ENCODE peak calls at places on chromosomes 3 and 15, in four cellular contexts. N is K562, C is HCT116, W is HepG2. B is an unnamed sample.

GRCh38 chr3:126211569-126211968 is 31.2 kb upstream of the ALDH1L1 start:
- DNase-seq in N (no peak), C (no peak), W (no peak), B (no peak)

GRCh38 chr15:70096215-70096974 is 1.3 kb downstream of the TLE3 start:
- DNase-seq in N (no peak), C (no peak), W (no peak), B (no peak)

GRCh38 chr3:29475854-29476253 is 195.0 kb downstream of the RBMS3 start:
- DNase-seq in N (no peak), C (no peak), W (no peak), B (no peak)

GRCh38 chr3:101676219-101676764 is 640 bp downstream of the ZBTB11 start:
- DNase-seq in N (peak), C (peak), W (peak), B (no peak)

GRCh38 chr3:48503406-48504050 is 446 bp downstream of the SHISA5 start:
- DNase-seq in N (peak), C (no peak), W (no peak), B (no peak)

GRCh38 chr3:34683851-34684250 is 885.4 kb downstream of the PDCD6IP start:
- DNase-seq in N (peak), C (no peak), W (peak), B (peak)

GRCh38 chr15:89587955-89588354 is 12.7 kb downstream of the TICRR start:
- DNase-seq in N (no peak), C (no peak), W (no peak), B (no peak)

GRCh38 chr15:90266485-90266884 is 1.0 kb downstream of the NGRN start:
- DNase-seq in N (no peak), C (no peak), W (no peak), B (no peak)

DNA sequence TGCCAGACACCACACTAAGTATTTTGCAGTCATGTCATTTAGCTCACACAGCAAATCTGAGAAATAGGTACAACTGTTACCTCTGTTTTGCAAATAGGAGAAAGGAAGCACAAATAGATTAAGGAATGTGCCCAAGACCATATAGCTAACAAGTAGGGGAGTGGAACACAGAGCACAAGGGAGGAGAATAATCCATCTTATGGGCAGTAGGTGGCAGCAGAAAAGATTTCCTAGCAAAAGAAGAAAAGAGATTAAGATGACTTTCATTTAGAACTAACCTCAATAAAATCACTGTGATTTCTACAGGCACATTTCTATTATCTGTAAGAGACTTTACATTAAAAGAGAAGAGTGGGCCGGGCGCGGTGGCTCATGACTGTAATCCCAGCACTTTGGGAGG is 49.1 kb downstream of the NR1I2 start:
- DNase-seq in N (no peak), C (no peak), W (no peak), B (no peak)
- TF ChIP-seq CTCF in N (no peak), C (no peak), W (peak), B (peak)

GRCh38 chr3:186990878-186991308 is 60.6 kb downstream of the ST6GAL1 start:
- DNase-seq in N (no peak), C (peak), W (no peak), B (no peak)
- TF ChIP-seq TCF7L2 in N (no peak), C (no peak), W (no peak), B (no peak)

DNA sequence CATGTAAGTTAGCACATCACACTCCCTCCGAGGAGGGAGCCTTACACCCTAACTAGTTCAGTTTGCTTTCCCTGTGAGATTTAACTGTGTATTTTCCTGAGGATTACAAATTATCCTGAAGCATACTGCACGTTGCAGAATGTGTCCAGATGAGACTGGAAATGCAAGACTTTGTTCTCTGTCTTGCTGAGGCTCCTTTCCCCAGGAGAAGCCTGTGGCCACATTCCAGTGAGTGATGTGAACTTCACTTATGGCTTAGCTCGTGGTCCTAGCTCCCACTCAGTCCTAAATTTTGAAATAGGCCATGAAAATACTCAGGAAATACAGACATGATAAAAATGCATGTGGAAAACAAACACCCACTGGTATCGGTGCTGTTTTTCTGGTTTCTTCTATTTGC is 23.7 kb downstream of the PDZRN3 start:
- DNase-seq in N (no peak), C (no peak), W (no peak), B (no peak)
- TF ChIP-seq CTCF in N (no peak), C (no peak), W (no peak), B (no peak)

GRCh38 chr15:72285927-72286516 is 13.7 kb upstream of the PARP6 start:
- DNase-seq in N (peak), C (peak), W (peak), B (peak)

GRCh38 chr15:72288291-72288690 is 15.9 kb upstream of the PARP6 start:
- DNase-seq in N (no peak), C (no peak), W (no peak), B (no peak)

GRCh38 chr15:72288796-72289596 is 16.6 kb upstream of the PARP6 start:
- DNase-seq in N (no peak), C (no peak), W (no peak), B (no peak)

GRCh38 chr15:72284781-72285180 is 12.4 kb upstream of the PARP6 start:
- DNase-seq in N (no peak), C (no peak), W (no peak), B (no peak)

GRCh38 chr15:72285402-72285801 is 13.0 kb upstream of the PARP6 start:
- DNase-seq in N (no peak), C (no peak), W (no peak), B (no peak)
- TF ChIP-seq TCF7L2 in N (no peak), C (no peak), W (no peak), B (no peak)

DNA sequence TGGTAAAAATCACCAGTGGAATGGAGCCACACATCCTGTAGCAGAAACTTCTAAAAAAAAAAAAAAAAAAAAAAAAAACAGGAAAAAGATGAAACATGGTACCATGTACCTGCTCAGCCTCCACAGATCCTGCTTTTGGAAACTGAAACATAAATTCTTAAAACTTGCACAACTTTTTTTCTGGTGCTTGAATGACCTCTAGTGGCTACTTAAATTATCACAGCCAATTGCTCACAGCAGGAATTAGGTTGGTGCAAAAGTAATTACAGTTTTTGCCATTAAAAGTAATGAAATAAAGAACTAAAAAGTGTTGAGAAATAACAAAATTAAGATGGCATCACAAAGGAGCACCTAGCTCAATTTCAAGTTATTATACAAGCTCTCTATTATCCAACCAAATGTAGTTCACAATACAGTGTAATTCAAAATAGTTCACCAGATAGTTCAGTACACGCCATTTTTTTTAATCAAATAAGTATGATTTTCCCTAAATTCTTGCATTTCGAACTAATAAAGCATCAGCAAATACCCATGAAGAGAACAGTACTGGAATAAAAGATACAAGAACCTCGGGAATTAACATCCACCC is 80.6 kb downstream of the ULK4 start:
- DNase-seq in N (peak), C (no peak), W (peak), B (peak)
- TF ChIP-seq CTCF in N (peak), C (peak), W (peak), B (peak)

GRCh38 chr3:136752327-136753111 is at the start of gene STAG1:
- DNase-seq in N (peak), C (peak), W (peak), B (peak)

GRCh38 chr3:136750209-136750921 is 1.8 kb downstream of the STAG1 start:
- DNase-seq in N (no peak), C (no peak), W (peak), B (no peak)

GRCh38 chr3:136751259-136752045 is 726 bp downstream of the STAG1 start:
- DNase-seq in N (peak), C (no peak), W (peak), B (no peak)

GRCh38 chr3:136752046-136752326 is 192 bp downstream of the STAG1 start:
- DNase-seq in N (peak), C (no peak), W (no peak), B (no peak)

GRCh38 chr3:136750922-136751258 is 1.3 kb downstream of the STAG1 start:
- DNase-seq in N (no peak), C (no peak), W (no peak), B (no peak)
- TF ChIP-seq TCF7L2 in N (no peak), C (no peak), W (no peak), B (no peak)

GRCh38 chr15:62163847-62164499 is 1.1 kb downstream of the C2CD4B start:
- DNase-seq in N (no peak), C (no peak), W (no peak), B (no peak)
- TF ChIP-seq CTCF in N (no peak), C (no peak), W (no peak), B (no peak)

DNA sequence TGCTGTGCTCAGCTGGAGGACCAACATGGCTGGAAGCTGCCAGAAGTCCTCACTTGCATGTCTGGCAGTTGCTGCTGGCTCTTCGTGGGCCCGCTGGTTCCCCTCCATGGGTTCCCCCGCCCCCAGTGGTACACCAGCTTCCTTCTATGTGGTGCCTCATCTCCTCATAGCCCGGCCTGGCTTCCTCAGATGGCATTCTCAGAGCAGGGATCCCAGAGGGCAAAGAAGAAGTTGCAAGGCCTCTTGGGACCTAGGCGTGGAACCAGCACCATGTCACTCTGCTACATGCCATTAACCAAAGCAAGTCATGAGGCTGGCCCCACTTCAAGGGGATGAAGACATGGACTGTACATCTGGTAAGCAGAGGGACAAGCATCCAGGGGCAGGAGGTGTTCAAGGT is 2.9 kb upstream of the CFAP92 start:
- DNase-seq in N (no peak), C (no peak), W (no peak), B (no peak)
- TF ChIP-seq TCF7L2 in N (no peak), C (no peak), W (no peak), B (no peak)

B was measured in Panc1.